ENCODE peak calls at places on chromosomes 5 and 9, in six cellular contexts. G is mucosa of gallbladder; M is NCI-H1417; R is EL; B is activated CD8-positive, alpha-beta memory T cell treated with anti-CD3 and anti-CD28 coated beads, Interleukin-2, amount 10 ng/mL, durations not matched to agents 7 days and 5 days; Z is iPS-NIHi11. F is an unnamed sample.

GRCh38 chr9:126491256-126491879 is 122.4 kb upstream of the LMX1B start:
- DNase-seq in R (peak; percentile 66), B (peak; percentile 66), G (peak; percentile 68), Z (peak; percentile 61), M (peak; percentile 36), F (no peak)

GRCh38 chr5:107294151-107294550 is 376.6 kb downstream of the EFNA5 start:
- DNase-seq in B (no peak), R (no peak), G (no peak), Z (no peak), M (no peak), F (no peak)

GRCh38 chr5:171498166-171498565 is 78.7 kb downstream of the FGF18 start:
- DNase-seq in Z (no peak), M (no peak), G (no peak), R (no peak), B (no peak), F (no peak)

GRCh38 chr5:148458036-148458888 is 74.5 kb downstream of the FBXO38 start:
- DNase-seq in R (no peak), G (no peak), Z (peak; percentile 17), B (no peak), M (no peak), F (no peak)

GRCh38 chr5:112221118-112221517 is 198.0 kb downstream of the EPB41L4A start:
- DNase-seq in Z (no peak), G (peak; percentile 21), M (no peak), B (no peak), R (no peak), F (no peak)

GRCh38 chr9:112878752-112879151 is 11.9 kb downstream of the SLC46A2 start:
- DNase-seq in B (no peak), M (no peak), Z (no peak), G (no peak), R (no peak), F (no peak)

GRCh38 chr9:138020120-138020794 is 142.7 kb downstream of the CACNA1B start:
- DNase-seq in M (no peak), R (no peak), Z (no peak), G (no peak), B (no peak), F (no peak)

GRCh38 chr5:141866111-141866510 is 12.1 kb downstream of the PCDH1 start:
- DNase-seq in R (no peak), B (no peak), G (peak; percentile 91), Z (peak; percentile 71), M (no peak), F (no peak)

GRCh38 chr5:60338846-60339245 is 361.1 kb downstream of the DEPDC1B start:
- DNase-seq in R (no peak), M (no peak), G (no peak), Z (no peak), B (no peak), F (no peak)

GRCh38 chr5:68178579-68178978 is 37.0 kb upstream of the PIK3R1 start:
- DNase-seq in Z (no peak), G (no peak), B (no peak), R (peak; percentile 41), M (no peak), F (no peak)

GRCh38 chr9:137275203-137275936 is 2.2 kb upstream of the TOR4A start:
- DNase-seq in Z (no peak), B (no peak), R (no peak), G (no peak), M (no peak), F (no peak)

GRCh38 chr9:130982636-130983282 is 26.2 kb upstream of the LAMC3 start:
- DNase-seq in M (peak; percentile 58), Z (no peak), B (no peak), R (no peak), G (no peak), F (no peak)

GRCh38 chr5:91166040-91166807 is 216.9 kb downstream of the ARRDC3 start:
- DNase-seq in Z (no peak), R (peak; percentile 59), B (no peak), M (no peak), G (no peak), F (no peak)

F was measured in D721Med.